ENCODE peak calls at places on chromosomes 13 and 19, in seven cellular contexts. S is GM12878, E is K562, Y is stomach, D is HCT116, U is transverse colon, M is GM23338. N is an unnamed sample.

GRCh38 chr13:111513766-111514611 is 193.5 kb downstream of the TEX29 start:
- DNase-seq in S (no peak), E (no peak), Y (no peak), D (no peak), U (no peak), M (no peak), N (no peak)

GRCh38 chr13:49838989-49839388 is 46.5 kb upstream of the KPNA3 start:
- DNase-seq in S (no peak), E (peak), Y (no peak), D (no peak), U (no peak), M (peak), N (no peak)

GRCh38 chr13:44873486-44873885 is 115.8 kb downstream of the NUFIP1 start:
- DNase-seq in S (no peak), E (no peak), Y (peak), D (no peak), U (no peak), M (no peak), N (no peak)

GRCh38 chr13:110047511-110047910 is 259.4 kb downstream of the COL4A1 start:
- DNase-seq in S (no peak), E (no peak), Y (peak), D (no peak), U (no peak), M (no peak), N (no peak)

GRCh38 chr19:43641333-43641732 is 1.7 kb upstream of the CADM4 start:
- DNase-seq in S (no peak), E (no peak), Y (no peak), D (no peak), U (no peak), M (peak), N (no peak)

GRCh38 chr19:13121551-13122274 is 3.6 kb downstream of the NACC1 start:
- DNase-seq in S (no peak), E (no peak), Y (no peak), D (no peak), U (no peak), M (no peak), N (no peak)

GRCh38 chr13:66574606-66575005 is 655.5 kb downstream of the PCDH9 start:
- DNase-seq in S (no peak), E (no peak), Y (no peak), D (no peak), U (no peak), M (no peak), N (no peak)

GRCh38 chr13:80363890-80364503 is 23.1 kb upstream of the SPRY2 start:
- DNase-seq in S (no peak), E (no peak), Y (no peak), D (no peak), U (no peak), M (peak), N (no peak)

GRCh38 chr13:73608157-73608516 is 526.1 kb downstream of the KLF12 start:
- DNase-seq in S (no peak), E (no peak), Y (no peak), D (no peak), U (no peak), M (no peak), N (no peak)

GRCh38 chr13:101757446-101758039 is 305.1 kb downstream of the ITGBL1 start:
- DNase-seq in S (no peak), E (no peak), Y (no peak), D (no peak), U (no peak), M (peak), N (peak)

GRCh38 chr13:111969551-111970135 is 97.3 kb upstream of the SOX1 start:
- DNase-seq in S (no peak), E (no peak), Y (no peak), D (no peak), U (no peak), M (no peak), N (no peak)

GRCh38 chr13:113923376-113924063 is 50.4 kb downstream of the C13orf46 start:
- DNase-seq in S (no peak), E (no peak), Y (no peak), D (no peak), U (no peak), M (no peak), N (no peak)

GRCh38 chr19:38213911-38214625 is 10.0 kb downstream of the DPF1 start:
- DNase-seq in S (peak), E (no peak), Y (no peak), D (no peak), U (no peak), M (peak), N (no peak)

GRCh38 chr19:18771328-18772242 is 19.5 kb downstream of the COMP start:
- DNase-seq in S (no peak), E (no peak), Y (no peak), D (no peak), U (no peak), M (peak), N (no peak)

GRCh38 chr13:46131705-46132104 is 26.9 kb upstream of the CPB2 start:
- DNase-seq in S (no peak), E (no peak), Y (no peak), D (no peak), U (no peak), M (no peak), N (no peak)

GRCh38 chr13:27489456-27489855 is 39.1 kb upstream of the MTIF3 start:
- DNase-seq in S (no peak), E (no peak), Y (no peak), D (no peak), U (no peak), M (no peak), N (no peak)

GRCh38 chr19:47587295-47587694 is 14.3 kb upstream of the ZNF541 start:
- DNase-seq in S (no peak), E (no peak), Y (no peak), D (no peak), U (no peak), M (no peak), N (no peak)

GRCh38 chr19:584240-585001 is 5.3 kb upstream of the HCN2 start:
- DNase-seq in S (no peak), E (peak), Y (peak), D (no peak), U (peak), M (peak), N (no peak)

GRCh38 chr13:49629947-49630346 is 1.6 kb downstream of the ARL11 start:
- DNase-seq in S (no peak), E (no peak), Y (no peak), D (no peak), U (no peak), M (no peak), N (no peak)

GRCh38 chr19:35116085-35116801 is 620 bp downstream of the FXYD3 start:
- DNase-seq in S (no peak), E (no peak), Y (peak), D (no peak), U (peak), M (no peak), N (no peak)

GRCh38 chr19:50377051-50377441 is 789 bp downstream of the NR1H2 start:
- DNase-seq in S (no peak), E (peak), Y (peak), D (peak), U (peak), M (peak), N (no peak)

GRCh38 chr19:50230379-50231351 is 27.2 kb downstream of the MYH14 start:
- DNase-seq in S (no peak), E (peak), Y (no peak), D (no peak), U (no peak), M (peak), N (no peak)

GRCh38 chr13:39918837-39919236 is 263.4 kb downstream of the COG6 start:
- DNase-seq in S (no peak), E (no peak), Y (no peak), D (no peak), U (no peak), M (no peak), N (no peak)

GRCh38 chr19:14556662-14557188 is 15.1 kb downstream of the NDUFB7 start:
- DNase-seq in S (no peak), E (peak), Y (peak), D (peak), U (peak), M (peak), N (no peak)

GRCh38 chr19:44813331-44814131 is 4.6 kb downstream of the BCAM start:
- DNase-seq in S (no peak), E (peak), Y (no peak), D (no peak), U (no peak), M (peak), N (no peak)

GRCh38 chr19:5067666-5068065 is 98.8 kb downstream of the KDM4B start:
- DNase-seq in S (no peak), E (no peak), Y (no peak), D (no peak), U (no peak), M (no peak), N (no peak)

GRCh38 chr19:44865196-44865767 is 19.2 kb downstream of the NECTIN2 start:
- DNase-seq in S (no peak), E (no peak), Y (no peak), D (no peak), U (no peak), M (no peak), N (no peak)

GRCh38 chr13:91358384-91358776 is 10.9 kb downstream of the MIR17HG start:
- DNase-seq in S (no peak), E (no peak), Y (peak), D (no peak), U (no peak), M (no peak), N (no peak)

GRCh38 chr19:35294328-35294727 is 2.4 kb downstream of the MAG start:
- DNase-seq in S (no peak), E (no peak), Y (no peak), D (no peak), U (no peak), M (no peak), N (no peak)

GRCh38 chr19:29510701-29511265 is 15.0 kb upstream of the VSTM2B start:
- DNase-seq in S (no peak), E (no peak), Y (no peak), D (no peak), U (no peak), M (peak), N (no peak)

GRCh38 chr13:113329656-113330312 is 32.7 kb downstream of the LAMP1 start:
- DNase-seq in S (no peak), E (no peak), Y (no peak), D (no peak), U (no peak), M (no peak), N (no peak)

GRCh38 chr13:79966502-79966901 is 374.4 kb downstream of the SPRY2 start:
- DNase-seq in S (no peak), E (no peak), Y (no peak), D (no peak), U (no peak), M (peak), N (no peak)

GRCh38 chr13:35785563-35786327 is 309.3 kb upstream of the MAB21L1 start:
- DNase-seq in S (no peak), E (no peak), Y (no peak), D (no peak), U (no peak), M (no peak), N (no peak)

GRCh38 chr13:94710081-94710809 is 2.1 kb downstream of the SOX21 start:
- DNase-seq in S (no peak), E (no peak), Y (no peak), D (no peak), U (no peak), M (peak), N (no peak)

DNA sequence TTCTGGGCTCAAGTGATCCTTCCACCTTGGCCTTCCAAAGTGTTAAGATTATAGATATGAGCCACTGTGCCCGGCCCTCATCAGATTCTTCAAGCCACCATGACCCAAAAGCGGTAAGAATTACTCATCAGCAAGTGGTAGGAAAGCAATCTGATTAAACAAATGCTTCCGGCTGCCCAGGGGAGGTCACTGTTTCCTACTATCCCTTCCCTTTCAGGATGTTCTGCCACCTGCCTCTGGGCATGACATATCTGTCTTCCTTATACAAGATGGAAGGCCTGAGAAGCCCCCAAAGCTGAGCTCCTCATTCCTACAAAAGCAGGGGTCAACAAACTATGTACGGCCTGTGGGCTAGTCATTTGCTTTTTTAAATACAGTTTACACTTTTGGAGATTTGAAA is 6.9 kb downstream of the ABHD8 start:
- DNase-seq in S (no peak), E (no peak), Y (no peak), D (no peak), U (no peak), M (no peak), N (peak)
- TF ChIP-seq CTCF in S (no peak), E (no peak), Y (no peak), D (peak), U (no peak), M (no peak), N (peak)

GRCh38 chr13:89402211-89402610 is 1731.0 kb downstream of the SLITRK5 start:
- DNase-seq in S (no peak), E (no peak), Y (no peak), D (no peak), U (no peak), M (no peak), N (no peak)

DNA sequence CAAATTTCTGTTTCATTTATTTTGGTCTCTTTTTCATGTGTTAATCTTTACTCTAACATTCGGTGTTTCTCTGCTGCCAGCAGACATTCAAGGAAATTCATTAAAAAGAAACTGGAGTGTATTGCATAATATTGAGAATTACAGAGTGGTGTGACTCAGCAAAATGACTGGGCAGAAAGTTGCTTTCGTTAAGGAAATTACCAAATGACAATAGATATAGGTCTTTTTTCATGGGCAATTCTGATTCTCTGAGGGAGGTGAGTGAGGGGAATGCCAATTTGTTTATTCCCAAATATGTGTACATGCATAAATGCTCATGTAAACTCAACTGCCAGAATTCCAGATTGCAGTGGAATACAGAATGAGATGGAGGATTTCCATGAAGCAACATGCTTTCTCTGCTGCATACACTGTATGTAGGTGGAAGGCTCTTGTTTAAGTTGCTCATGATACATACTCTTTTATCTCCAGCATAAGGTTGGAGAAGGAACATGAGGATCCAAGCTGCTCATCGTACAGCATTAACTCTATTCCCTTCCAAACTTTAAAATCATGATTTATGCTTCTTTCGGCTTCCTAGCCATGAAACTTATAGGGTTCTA is 1730.1 kb downstream of the SLITRK5 start:
- DNase-seq in S (no peak), E (no peak), Y (no peak), D (no peak), U (no peak), M (peak), N (no peak)
- H3K27ac ChIP-seq in S (no peak), E (no peak), Y (peak), D (no peak), U (no peak), M (no peak), N (no peak)

GRCh38 chr19:52094526-52094925 is 1.0 kb downstream of the ZNF841 start:
- DNase-seq in S (no peak), E (no peak), Y (no peak), D (no peak), U (no peak), M (no peak), N (no peak)

GRCh38 chr19:52099497-52100138 is 4.1 kb upstream of the ZNF841 start:
- DNase-seq in S (no peak), E (no peak), Y (no peak), D (no peak), U (no peak), M (no peak), N (no peak)

GRCh38 chr19:52095172-52096014 is at the start of gene ZNF841:
- DNase-seq in S (peak), E (peak), Y (peak), D (no peak), U (peak), M (peak), N (peak)
- TF ChIP-seq POLR2AphosphoS5 in S (peak), E (peak), Y (peak), D (no peak), U (peak), M (peak), N (peak)

GRCh38 chr19:10419200-10419645 is 1.1 kb upstream of the PDE4A start:
- DNase-seq in S (no peak), E (peak), Y (no peak), D (no peak), U (no peak), M (no peak), N (no peak)
- TF ChIP-seq CTCF in S (no peak), E (peak), Y (no peak), D (no peak), U (no peak), M (no peak), N (no peak)

GRCh38 chr13:76638160-76638559 is 248.0 kb downstream of the KCTD12 start:
- DNase-seq in S (no peak), E (no peak), Y (no peak), D (no peak), U (no peak), M (no peak), N (no peak)
- H3K27ac ChIP-seq in S (no peak), E (no peak), Y (no peak), D (no peak), U (no peak), M (no peak), N (no peak)

DNA sequence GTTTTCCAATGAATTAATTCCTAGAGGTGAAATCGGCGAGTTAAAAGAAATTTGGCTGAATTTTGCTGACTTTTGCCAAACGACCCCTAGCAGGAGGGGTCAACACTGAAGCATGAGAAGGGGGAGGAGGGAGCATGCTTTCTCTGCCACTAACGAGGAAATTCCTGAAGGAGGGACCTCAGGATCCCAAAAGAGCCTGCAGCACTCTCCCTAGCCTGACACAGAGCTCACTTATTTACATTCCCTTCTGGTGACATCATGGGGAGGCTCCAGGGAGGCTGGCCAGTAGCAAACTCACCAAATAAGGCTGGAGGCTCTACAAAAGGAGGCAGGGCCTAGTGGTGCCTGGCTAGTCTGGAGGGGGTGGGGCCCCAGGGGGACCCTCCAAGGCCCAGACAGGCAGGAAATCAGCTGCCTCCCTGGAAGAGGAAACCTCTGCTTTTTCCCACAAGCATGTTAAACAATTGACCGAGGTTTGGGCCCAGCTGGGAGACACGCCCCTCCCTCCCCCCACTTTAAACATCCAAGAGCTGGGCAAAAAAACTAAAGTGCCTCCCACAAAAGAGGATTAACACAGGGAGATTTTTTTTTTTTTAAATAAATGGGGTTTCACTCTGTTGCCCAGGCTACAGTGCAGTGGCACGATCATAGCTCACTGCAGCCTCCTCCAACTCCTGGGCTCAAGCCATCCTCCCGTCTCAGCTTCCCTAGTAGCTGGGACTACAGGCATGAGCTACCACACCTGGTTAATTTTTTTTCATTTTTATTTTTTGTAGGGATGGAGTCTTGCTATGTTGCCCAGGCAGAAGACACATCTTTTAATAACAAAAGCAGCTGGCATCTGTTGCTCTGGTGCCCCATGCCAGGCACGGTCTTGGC is 2.1 kb downstream of the DAPK3 start:
- DNase-seq in S (no peak), E (peak), Y (peak), D (peak), U (peak), M (peak), N (peak)
- TF ChIP-seq POLR2AphosphoS5 in S (no peak), E (no peak), Y (peak), D (no peak), U (peak), M (no peak), N (no peak)

DNA sequence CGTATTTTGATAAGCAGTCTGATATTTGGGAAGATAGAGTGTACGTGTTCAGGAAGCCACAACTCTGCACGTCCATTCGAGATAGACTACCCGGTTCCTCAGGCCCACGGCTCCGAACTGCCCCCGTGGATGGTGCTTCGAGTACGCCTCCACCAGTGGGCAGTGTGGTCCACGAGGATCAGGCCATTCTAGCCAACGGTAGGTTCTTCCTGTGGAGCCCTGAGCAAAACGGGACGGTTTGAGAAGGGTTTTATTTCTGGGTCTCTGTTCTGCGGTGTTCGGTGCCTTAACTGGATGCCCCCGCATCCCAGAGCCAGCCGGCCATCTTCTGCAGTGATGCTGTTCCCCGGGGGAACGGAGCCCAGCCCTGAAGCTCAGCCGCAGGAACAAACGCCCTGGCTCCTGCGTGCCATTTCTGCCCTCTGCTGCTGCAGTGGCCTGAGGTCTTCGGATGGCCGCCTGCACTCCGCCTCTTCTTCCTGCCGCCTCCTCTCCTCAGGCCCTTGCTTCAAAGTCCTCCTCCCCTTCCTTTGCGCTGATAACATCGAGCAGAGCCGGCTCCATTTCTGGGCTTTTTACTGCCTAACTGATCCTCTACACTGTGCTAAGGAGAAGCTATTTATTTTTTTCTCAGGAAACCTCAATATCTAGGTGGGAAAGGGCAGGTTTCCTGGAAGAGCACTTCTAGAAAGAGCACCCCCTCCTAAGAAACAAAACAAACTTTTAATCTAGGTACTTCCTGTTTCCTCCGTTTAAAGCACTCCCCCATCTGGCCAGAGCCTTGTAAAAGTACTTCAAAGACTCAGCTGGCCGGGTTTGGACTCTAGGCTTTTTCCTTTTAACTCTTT is 36.2 kb upstream of the SLC46A3 start:
- DNase-seq in S (no peak), E (peak), Y (no peak), D (peak), U (no peak), M (peak), N (no peak)
- TF ChIP-seq CTCF in S (peak), E (peak), Y (no peak), D (peak), U (no peak), M (peak), N (no peak)

N was measured in Panc1.